ENCODE peak calls at places on chromosomes 12 and 14, in six cellular contexts. One of them, this sample, is unnamed.

GRCh38 chr14:51917186-51917585 is 56.8 kb downstream of the GNG2 start:
- DNase-seq in fibroblast of lung: no peak
- DNase-seq in epithelial cell of esophagus: no peak
- DNase-seq in A549: no peak
- DNase-seq in stomach: no peak
- DNase-seq in pancreas: no peak
- DNase-seq in this sample: no peak

GRCh38 chr12:108369736-108370396 is 30.8 kb upstream of the CMKLR1 start:
- DNase-seq in fibroblast of lung: no peak
- DNase-seq in epithelial cell of esophagus: no peak
- DNase-seq in A549: no peak
- DNase-seq in stomach: no peak
- DNase-seq in pancreas: no peak
- DNase-seq in this sample: no peak

GRCh38 chr14:51674294-51675002 is 22.7 kb downstream of the FRMD6 start:
- DNase-seq in fibroblast of lung: peak
- DNase-seq in epithelial cell of esophagus: peak
- DNase-seq in A549: no peak
- DNase-seq in stomach: no peak
- DNase-seq in pancreas: no peak
- DNase-seq in this sample: no peak

GRCh38 chr14:67457782-67458181 is 30.7 kb downstream of the TMEM229B start:
- DNase-seq in fibroblast of lung: peak
- DNase-seq in epithelial cell of esophagus: peak
- DNase-seq in A549: no peak
- DNase-seq in stomach: peak
- DNase-seq in pancreas: peak
- DNase-seq in this sample: peak

GRCh38 chr14:47278233-47278842 is 397.1 kb downstream of the MDGA2 start:
- DNase-seq in fibroblast of lung: peak
- DNase-seq in epithelial cell of esophagus: peak
- DNase-seq in A549: peak
- DNase-seq in stomach: peak
- DNase-seq in pancreas: peak
- DNase-seq in this sample: no peak

GRCh38 chr12:116910645-116911449 is at the start of gene FBXW8:
- DNase-seq in fibroblast of lung: peak
- DNase-seq in epithelial cell of esophagus: peak
- DNase-seq in A549: peak
- DNase-seq in stomach: peak
- DNase-seq in pancreas: peak
- DNase-seq in this sample: peak

GRCh38 chr12:111409403-111410228 is 3.9 kb downstream of the SH2B3 start:
- DNase-seq in fibroblast of lung: peak
- DNase-seq in epithelial cell of esophagus: peak
- DNase-seq in A549: no peak
- DNase-seq in stomach: no peak
- DNase-seq in pancreas: no peak
- DNase-seq in this sample: no peak

GRCh38 chr12:12560587-12561304 is 1.9 kb downstream of the DUSP16 start:
- DNase-seq in fibroblast of lung: peak
- DNase-seq in epithelial cell of esophagus: peak
- DNase-seq in A549: peak
- DNase-seq in stomach: peak
- DNase-seq in pancreas: peak
- DNase-seq in this sample: peak

GRCh38 chr12:28622416-28622815 is 432.2 kb downstream of the CCDC91 start:
- DNase-seq in fibroblast of lung: peak
- DNase-seq in epithelial cell of esophagus: peak
- DNase-seq in A549: no peak
- DNase-seq in stomach: no peak
- DNase-seq in pancreas: no peak
- DNase-seq in this sample: no peak

GRCh38 chr14:22572562-22573058 is 16.4 kb downstream of the DAD1 start:
- DNase-seq in fibroblast of lung: no peak
- DNase-seq in epithelial cell of esophagus: no peak
- DNase-seq in A549: peak
- DNase-seq in stomach: no peak
- DNase-seq in pancreas: no peak
- DNase-seq in this sample: no peak

GRCh38 chr14:75578786-75579781 is 664 bp downstream of the FLVCR2 start:
- DNase-seq in fibroblast of lung: no peak
- DNase-seq in epithelial cell of esophagus: no peak
- DNase-seq in A549: peak
- DNase-seq in stomach: no peak
- DNase-seq in pancreas: no peak
- DNase-seq in this sample: peak

GRCh38 chr14:96811265-96811664 is 14.1 kb downstream of the VRK1 start:
- DNase-seq in fibroblast of lung: peak
- DNase-seq in epithelial cell of esophagus: peak
- DNase-seq in A549: no peak
- DNase-seq in stomach: no peak
- DNase-seq in pancreas: no peak
- DNase-seq in this sample: no peak

GRCh38 chr12:56256326-56256960 is 1.7 kb downstream of the ANKRD52 start:
- DNase-seq in fibroblast of lung: peak
- DNase-seq in epithelial cell of esophagus: peak
- DNase-seq in A549: no peak
- DNase-seq in stomach: no peak
- DNase-seq in pancreas: no peak
- DNase-seq in this sample: no peak

GRCh38 chr12:100215209-100215608 is 14.6 kb downstream of the ACTR6 start:
- DNase-seq in fibroblast of lung: no peak
- DNase-seq in epithelial cell of esophagus: no peak
- DNase-seq in A549: no peak
- DNase-seq in stomach: no peak
- DNase-seq in pancreas: no peak
- DNase-seq in this sample: no peak

DNA sequence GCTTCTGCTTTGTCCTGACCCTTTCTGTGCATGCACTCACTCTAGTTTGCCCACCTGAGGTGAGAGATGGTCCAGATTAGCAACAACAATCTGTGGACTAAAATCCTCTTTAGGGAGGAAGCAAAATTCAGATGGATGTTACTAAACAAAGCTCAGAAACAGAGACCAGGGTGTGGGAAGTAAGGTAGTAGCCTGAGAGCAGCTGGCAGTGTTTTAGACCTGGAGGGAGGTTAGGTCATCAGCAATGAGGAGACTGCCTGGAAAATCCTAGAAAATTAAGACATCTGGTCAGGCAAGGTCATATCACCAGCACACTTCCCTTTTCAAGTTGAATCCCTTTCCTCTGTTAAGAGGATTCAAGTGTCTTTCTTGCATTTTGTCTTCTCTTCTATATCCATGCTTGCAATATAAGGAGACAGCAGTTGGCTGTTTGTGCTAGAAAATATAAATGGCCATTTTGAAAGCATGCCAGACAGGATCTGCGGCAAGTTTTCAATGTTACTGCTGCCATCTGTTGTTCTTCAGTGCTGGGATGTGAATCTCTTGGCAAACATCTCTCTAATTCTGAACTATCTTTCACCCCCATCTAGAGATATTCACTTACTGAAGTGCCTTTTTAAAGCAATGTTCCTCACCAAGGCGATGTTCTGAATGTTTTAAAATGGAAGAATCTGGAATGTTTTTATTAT is 266.4 kb downstream of the NAV3 start:
- DNase-seq in fibroblast of lung: peak
- DNase-seq in epithelial cell of esophagus: no peak
- DNase-seq in A549: no peak
- DNase-seq in stomach: no peak
- DNase-seq in pancreas: no peak
- DNase-seq in this sample: no peak
- TF ChIP-seq CTCF in fibroblast of lung: no peak
- TF ChIP-seq CTCF in epithelial cell of esophagus: no peak
- TF ChIP-seq CTCF in A549: no peak
- TF ChIP-seq CTCF in stomach: no peak
- TF ChIP-seq CTCF in pancreas: no peak
- TF ChIP-seq CTCF in this sample: no peak

GRCh38 chr12:109932878-109933503 is 32.9 kb downstream of the TCHP start:
- DNase-seq in fibroblast of lung: no peak
- DNase-seq in epithelial cell of esophagus: no peak
- DNase-seq in A549: no peak
- DNase-seq in stomach: no peak
- DNase-seq in pancreas: no peak
- DNase-seq in this sample: no peak

GRCh38 chr12:109931143-109931542 is 31.1 kb downstream of the TCHP start:
- DNase-seq in fibroblast of lung: no peak
- DNase-seq in epithelial cell of esophagus: no peak
- DNase-seq in A549: no peak
- DNase-seq in stomach: no peak
- DNase-seq in pancreas: no peak
- DNase-seq in this sample: no peak

GRCh38 chr12:109937371-109937770 is 37.3 kb downstream of the TCHP start:
- DNase-seq in fibroblast of lung: no peak
- DNase-seq in epithelial cell of esophagus: no peak
- DNase-seq in A549: no peak
- DNase-seq in stomach: no peak
- DNase-seq in pancreas: no peak
- DNase-seq in this sample: no peak

GRCh38 chr12:109930028-109930800 is 30.1 kb downstream of the TCHP start:
- DNase-seq in fibroblast of lung: no peak
- DNase-seq in epithelial cell of esophagus: no peak
- DNase-seq in A549: no peak
- DNase-seq in stomach: no peak
- DNase-seq in pancreas: peak
- DNase-seq in this sample: no peak

GRCh38 chr12:109934026-109934425 is 34.0 kb downstream of the TCHP start:
- DNase-seq in fibroblast of lung: no peak
- DNase-seq in epithelial cell of esophagus: no peak
- DNase-seq in A549: peak
- DNase-seq in stomach: no peak
- DNase-seq in pancreas: no peak
- DNase-seq in this sample: no peak
- TF ChIP-seq CTCF in fibroblast of lung: peak
- TF ChIP-seq CTCF in epithelial cell of esophagus: peak
- TF ChIP-seq CTCF in A549: peak
- TF ChIP-seq CTCF in stomach: no peak
- TF ChIP-seq CTCF in pancreas: no peak
- TF ChIP-seq CTCF in this sample: peak

GRCh38 chr12:10615532-10615931 is 2.1 kb upstream of the MAGOHB start:
- DNase-seq in fibroblast of lung: no peak
- DNase-seq in epithelial cell of esophagus: peak
- DNase-seq in A549: no peak
- DNase-seq in stomach: no peak
- DNase-seq in pancreas: no peak
- DNase-seq in this sample: no peak
- TF ChIP-seq CTCF in fibroblast of lung: no peak
- TF ChIP-seq CTCF in epithelial cell of esophagus: no peak
- TF ChIP-seq CTCF in A549: no peak
- TF ChIP-seq CTCF in stomach: no peak
- TF ChIP-seq CTCF in pancreas: no peak
- TF ChIP-seq CTCF in this sample: no peak

DNA sequence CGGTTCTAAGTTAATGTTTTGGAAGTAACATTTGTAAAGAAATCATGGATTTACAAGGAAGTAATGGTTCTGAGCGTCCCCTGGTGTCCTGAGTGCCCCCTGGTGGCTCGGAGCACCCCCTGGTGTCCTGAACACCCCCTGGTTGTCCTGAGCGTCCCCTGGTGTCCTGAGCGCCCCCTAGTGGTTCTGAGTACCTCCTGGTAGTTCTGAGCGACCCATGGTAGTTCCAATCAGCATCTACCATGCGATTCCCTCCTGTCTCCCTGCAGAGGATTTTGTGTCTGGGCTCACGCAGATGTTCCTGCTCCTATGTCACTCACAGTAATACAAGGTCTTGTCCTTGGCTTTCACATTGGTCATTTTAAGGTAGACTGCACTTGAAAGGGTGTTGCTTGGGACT is 1352.9 kb downstream of the TMEM121 start:
- DNase-seq in fibroblast of lung: no peak
- DNase-seq in epithelial cell of esophagus: no peak
- DNase-seq in A549: peak
- DNase-seq in stomach: peak
- DNase-seq in pancreas: peak
- DNase-seq in this sample: no peak
- TF ChIP-seq CTCF in fibroblast of lung: no peak
- TF ChIP-seq CTCF in epithelial cell of esophagus: no peak
- TF ChIP-seq CTCF in A549: peak
- TF ChIP-seq CTCF in stomach: no peak
- TF ChIP-seq CTCF in pancreas: no peak
- TF ChIP-seq CTCF in this sample: no peak

GRCh38 chr14:105167303-105168092 is 1.1 kb downstream of the JAG2 start:
- DNase-seq in fibroblast of lung: no peak
- DNase-seq in epithelial cell of esophagus: peak
- DNase-seq in A549: no peak
- DNase-seq in stomach: peak
- DNase-seq in pancreas: peak
- DNase-seq in this sample: peak
- TF ChIP-seq CTCF in fibroblast of lung: no peak
- TF ChIP-seq CTCF in epithelial cell of esophagus: no peak
- TF ChIP-seq CTCF in A549: peak
- TF ChIP-seq CTCF in stomach: no peak
- TF ChIP-seq CTCF in pancreas: no peak
- TF ChIP-seq CTCF in this sample: peak

DNA sequence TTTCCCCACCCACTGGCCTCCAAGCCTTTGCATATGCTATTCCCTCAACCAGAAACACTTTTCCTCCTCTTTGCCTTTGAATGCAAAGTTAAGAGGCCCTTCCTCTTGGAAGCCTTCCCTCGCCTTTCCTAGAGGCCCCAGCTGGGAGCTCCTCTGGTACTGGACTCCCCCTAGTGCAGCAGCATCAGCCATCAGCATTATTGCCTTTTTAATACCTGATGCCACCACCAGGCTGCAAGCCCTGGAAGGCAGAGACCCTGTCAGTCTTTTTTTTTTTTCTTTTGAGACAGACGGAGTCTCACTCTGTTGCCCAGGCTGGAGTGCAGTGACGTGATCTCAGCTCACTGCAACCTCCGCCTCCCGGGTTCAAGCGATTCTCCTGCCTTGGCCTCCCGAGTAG is 19.1 kb upstream of the PLA2G1B start:
- DNase-seq in fibroblast of lung: no peak
- DNase-seq in epithelial cell of esophagus: no peak
- DNase-seq in A549: no peak
- DNase-seq in stomach: no peak
- DNase-seq in pancreas: no peak
- DNase-seq in this sample: no peak
- TF ChIP-seq CTCF in fibroblast of lung: no peak
- TF ChIP-seq CTCF in epithelial cell of esophagus: peak
- TF ChIP-seq CTCF in A549: no peak
- TF ChIP-seq CTCF in stomach: no peak
- TF ChIP-seq CTCF in pancreas: no peak
- TF ChIP-seq CTCF in this sample: no peak

GRCh38 chr12:130266751-130267150 is 70.9 kb upstream of the PIWIL1 start:
- DNase-seq in fibroblast of lung: no peak
- DNase-seq in epithelial cell of esophagus: no peak
- DNase-seq in A549: no peak
- DNase-seq in stomach: no peak
- DNase-seq in pancreas: no peak
- DNase-seq in this sample: peak
- TF ChIP-seq CTCF in fibroblast of lung: no peak
- TF ChIP-seq CTCF in epithelial cell of esophagus: no peak
- TF ChIP-seq CTCF in A549: no peak
- TF ChIP-seq CTCF in stomach: no peak
- TF ChIP-seq CTCF in pancreas: no peak
- TF ChIP-seq CTCF in this sample: no peak

GRCh38 chr12:34016361-34016760 is 5.9 kb upstream of the ALG10 start:
- DNase-seq in fibroblast of lung: no peak
- DNase-seq in epithelial cell of esophagus: no peak
- DNase-seq in A549: no peak
- DNase-seq in stomach: no peak
- DNase-seq in pancreas: no peak
- DNase-seq in this sample: no peak
- TF ChIP-seq CTCF in fibroblast of lung: no peak
- TF ChIP-seq CTCF in epithelial cell of esophagus: no peak
- TF ChIP-seq CTCF in A549: no peak
- TF ChIP-seq CTCF in stomach: no peak
- TF ChIP-seq CTCF in pancreas: no peak
- TF ChIP-seq CTCF in this sample: no peak

GRCh38 chr12:71371132-71371531 is 68.5 kb upstream of the LGR5 start:
- DNase-seq in fibroblast of lung: peak
- DNase-seq in epithelial cell of esophagus: no peak
- DNase-seq in A549: no peak
- DNase-seq in stomach: no peak
- DNase-seq in pancreas: no peak
- DNase-seq in this sample: no peak
- TF ChIP-seq CTCF in fibroblast of lung: no peak
- TF ChIP-seq CTCF in epithelial cell of esophagus: no peak
- TF ChIP-seq CTCF in A549: no peak
- TF ChIP-seq CTCF in stomach: no peak
- TF ChIP-seq CTCF in pancreas: no peak
- TF ChIP-seq CTCF in this sample: no peak